ENCODE peak calls at places on chromosome 11, in four cellular contexts. H is foreskin fibroblast, O is C1 segment of cervical spinal cord, X is lower leg skin. S is an unnamed sample.
A peak's percentile ranks its signal among the peaks of the same experiment; 100 is the strongest.

GRCh38 chr11:96008161-96008560 is 84.3 kb upstream of the MTMR2 start:
- DNase-seq in O (no peak), X (no peak), H (peak; percentile 28), S (no peak)

GRCh38 chr11:67267188-67268035 is 1.1 kb downstream of the GRK2 start:
- DNase-seq in H (no peak), X (no peak), O (no peak), S (no peak)

GRCh38 chr11:133669371-133670046 is 137.2 kb upstream of the OPCML start:
- DNase-seq in O (no peak), X (no peak), H (no peak), S (no peak)

GRCh38 chr11:3710485-3711259 is 39.5 kb upstream of the CHRNA10 start:
- DNase-seq in H (no peak), O (no peak), X (no peak), S (no peak)

GRCh38 chr11:65870706-65871681 is 1.6 kb downstream of the EFEMP2 start:
- DNase-seq in H (no peak), O (no peak), X (no peak), S (no peak)

GRCh38 chr11:57798905-57799559 is 37.4 kb downstream of the CTNND1 start:
- DNase-seq in X (peak; percentile 67), H (peak; percentile 85), O (no peak), S (peak; percentile 94)

GRCh38 chr11:8871283-8871775 is 39.7 kb upstream of the AKIP1 start:
- DNase-seq in O (peak; percentile 54), X (peak; percentile 60), H (peak; percentile 89), S (peak; percentile 16)

GRCh38 chr11:102476812-102477211 is 24.2 kb upstream of the TMEM123 start:
- DNase-seq in H (no peak), O (no peak), X (peak; percentile 66), S (no peak)

GRCh38 chr11:14446701-14447169 is 52.9 kb downstream of the COPB1 start:
- DNase-seq in H (no peak), X (no peak), O (no peak), S (no peak)

GRCh38 chr11:94638278-94638901 is 71.2 kb downstream of the PIWIL4 start:
- DNase-seq in O (no peak), X (no peak), H (no peak), S (no peak)